ENCODE peak calls at places on chromosomes 6 and 20, in five cellular contexts. One of them, this sample, is unnamed.

GRCh38 chr6:150463852-150464251 is 95.0 kb downstream of the IYD start:
- DNase-seq in A549: no peak
- DNase-seq in IMR-90: no peak
- DNase-seq in esophagus squamous epithelium: no peak
- DNase-seq in body of pancreas: no peak
- DNase-seq in this sample: no peak

GRCh38 chr6:33785766-33786165 is 3.2 kb downstream of the LEMD2 start:
- DNase-seq in A549: no peak
- DNase-seq in IMR-90: peak
- DNase-seq in esophagus squamous epithelium: no peak
- DNase-seq in body of pancreas: no peak
- DNase-seq in this sample: no peak

GRCh38 chr6:30813623-30814136 is 69.3 kb upstream of the IER3 start:
- DNase-seq in A549: no peak
- DNase-seq in IMR-90: no peak
- DNase-seq in esophagus squamous epithelium: no peak
- DNase-seq in body of pancreas: no peak
- DNase-seq in this sample: no peak

GRCh38 chr6:16576391-16577368 is 184.6 kb downstream of the ATXN1 start:
- DNase-seq in A549: no peak
- DNase-seq in IMR-90: no peak
- DNase-seq in esophagus squamous epithelium: no peak
- DNase-seq in body of pancreas: no peak
- DNase-seq in this sample: no peak

GRCh38 chr6:111971866-111972532 is 81.9 kb upstream of the CCN6 start:
- DNase-seq in A549: no peak
- DNase-seq in IMR-90: peak
- DNase-seq in esophagus squamous epithelium: no peak
- DNase-seq in body of pancreas: no peak
- DNase-seq in this sample: no peak

GRCh38 chr20:4956200-4956810 is 45.0 kb downstream of the SLC23A2 start:
- DNase-seq in A549: peak
- DNase-seq in IMR-90: peak
- DNase-seq in esophagus squamous epithelium: no peak
- DNase-seq in body of pancreas: no peak
- DNase-seq in this sample: no peak

GRCh38 chr20:47576516-47577033 is 74.9 kb downstream of the NCOA3 start:
- DNase-seq in A549: peak
- DNase-seq in IMR-90: peak
- DNase-seq in esophagus squamous epithelium: no peak
- DNase-seq in body of pancreas: peak
- DNase-seq in this sample: peak

GRCh38 chr20:2698186-2698817 is 5.7 kb downstream of the EBF4 start:
- DNase-seq in A549: no peak
- DNase-seq in IMR-90: no peak
- DNase-seq in esophagus squamous epithelium: no peak
- DNase-seq in body of pancreas: no peak
- DNase-seq in this sample: no peak

GRCh38 chr6:30282522-30282921 is 44.2 kb upstream of the TRIM39 start:
- DNase-seq in A549: no peak
- DNase-seq in IMR-90: no peak
- DNase-seq in esophagus squamous epithelium: no peak
- DNase-seq in body of pancreas: no peak
- DNase-seq in this sample: no peak

GRCh38 chr6:1872649-1873131 is 263.0 kb downstream of the FOXC1 start:
- DNase-seq in A549: no peak
- DNase-seq in IMR-90: peak
- DNase-seq in esophagus squamous epithelium: no peak
- DNase-seq in body of pancreas: peak
- DNase-seq in this sample: no peak

GRCh38 chr20:11001767-11002540 is 328.2 kb upstream of the JAG1 start:
- DNase-seq in A549: peak
- DNase-seq in IMR-90: peak
- DNase-seq in esophagus squamous epithelium: peak
- DNase-seq in body of pancreas: no peak
- DNase-seq in this sample: no peak

GRCh38 chr6:148177589-148178233 is 164.9 kb upstream of the SASH1 start:
- DNase-seq in A549: peak
- DNase-seq in IMR-90: peak
- DNase-seq in esophagus squamous epithelium: no peak
- DNase-seq in body of pancreas: peak
- DNase-seq in this sample: peak

GRCh38 chr20:38985603-38986170 is 23.5 kb downstream of the DHX35 start:
- DNase-seq in A549: no peak
- DNase-seq in IMR-90: peak
- DNase-seq in esophagus squamous epithelium: no peak
- DNase-seq in body of pancreas: no peak
- DNase-seq in this sample: no peak

GRCh38 chr6:154232013-154232920 is 124.3 kb downstream of the IPCEF1 start:
- DNase-seq in A549: no peak
- DNase-seq in IMR-90: peak
- DNase-seq in esophagus squamous epithelium: no peak
- DNase-seq in body of pancreas: no peak
- DNase-seq in this sample: no peak

GRCh38 chr6:107805504-107805903 is 18.6 kb downstream of the SCML4 start:
- DNase-seq in A549: no peak
- DNase-seq in IMR-90: no peak
- DNase-seq in esophagus squamous epithelium: no peak
- DNase-seq in body of pancreas: no peak
- DNase-seq in this sample: no peak

GRCh38 chr6:3456794-3457709 is at the start of gene SLC22A23:
- DNase-seq in A549: peak
- DNase-seq in IMR-90: no peak
- DNase-seq in esophagus squamous epithelium: no peak
- DNase-seq in body of pancreas: peak
- DNase-seq in this sample: peak

GRCh38 chr6:170228581-170229310 is 62.1 kb downstream of the DLL1 start:
- DNase-seq in A549: no peak
- DNase-seq in IMR-90: no peak
- DNase-seq in esophagus squamous epithelium: no peak
- DNase-seq in body of pancreas: no peak
- DNase-seq in this sample: no peak

GRCh38 chr6:43459535-43459934 is 4.2 kb upstream of the DLK2 start:
- DNase-seq in A549: no peak
- DNase-seq in IMR-90: no peak
- DNase-seq in esophagus squamous epithelium: no peak
- DNase-seq in body of pancreas: no peak
- DNase-seq in this sample: no peak

GRCh38 chr6:68239034-68239433 is 396.0 kb upstream of the ADGRB3 start:
- DNase-seq in A549: no peak
- DNase-seq in IMR-90: no peak
- DNase-seq in esophagus squamous epithelium: no peak
- DNase-seq in body of pancreas: no peak
- DNase-seq in this sample: no peak

GRCh38 chr6:32785781-32786533 is 22.6 kb upstream of the HLA-DQB2 start:
- DNase-seq in A549: peak
- DNase-seq in IMR-90: peak
- DNase-seq in esophagus squamous epithelium: no peak
- DNase-seq in body of pancreas: peak
- DNase-seq in this sample: no peak

GRCh38 chr6:167906899-167907298 is 80.2 kb downstream of the AFDN start:
- DNase-seq in A549: no peak
- DNase-seq in IMR-90: no peak
- DNase-seq in esophagus squamous epithelium: no peak
- DNase-seq in body of pancreas: peak
- DNase-seq in this sample: peak

GRCh38 chr20:38337561-38338140 is 8.6 kb upstream of the LBP start:
- DNase-seq in A549: peak
- DNase-seq in IMR-90: no peak
- DNase-seq in esophagus squamous epithelium: no peak
- DNase-seq in body of pancreas: no peak
- DNase-seq in this sample: no peak

GRCh38 chr6:168206681-168207274 is 112.8 kb downstream of the DACT2 start:
- DNase-seq in A549: no peak
- DNase-seq in IMR-90: no peak
- DNase-seq in esophagus squamous epithelium: no peak
- DNase-seq in body of pancreas: peak
- DNase-seq in this sample: no peak

GRCh38 chr20:8155848-8156602 is 24.0 kb downstream of the PLCB1 start:
- DNase-seq in A549: no peak
- DNase-seq in IMR-90: peak
- DNase-seq in esophagus squamous epithelium: no peak
- DNase-seq in body of pancreas: no peak
- DNase-seq in this sample: no peak

GRCh38 chr6:159837141-159837490 is 37.0 kb downstream of the PNLDC1 start:
- DNase-seq in A549: no peak
- DNase-seq in IMR-90: no peak
- DNase-seq in esophagus squamous epithelium: no peak
- DNase-seq in body of pancreas: no peak
- DNase-seq in this sample: no peak

GRCh38 chr20:313402-313801 is 11.9 kb upstream of the SOX12 start:
- DNase-seq in A549: no peak
- DNase-seq in IMR-90: no peak
- DNase-seq in esophagus squamous epithelium: no peak
- DNase-seq in body of pancreas: no peak
- DNase-seq in this sample: no peak

GRCh38 chr6:139932671-139933070 is 558.2 kb upstream of the CITED2 start:
- DNase-seq in A549: no peak
- DNase-seq in IMR-90: no peak
- DNase-seq in esophagus squamous epithelium: no peak
- DNase-seq in body of pancreas: no peak
- DNase-seq in this sample: no peak

GRCh38 chr6:151216812-151217211 is 23.0 kb upstream of the AKAP12 start:
- DNase-seq in A549: no peak
- DNase-seq in IMR-90: no peak
- DNase-seq in esophagus squamous epithelium: no peak
- DNase-seq in body of pancreas: no peak
- DNase-seq in this sample: no peak

GRCh38 chr20:63280929-63281545 is 8.4 kb downstream of the ARFGAP1 start:
- DNase-seq in A549: peak
- DNase-seq in IMR-90: no peak
- DNase-seq in esophagus squamous epithelium: no peak
- DNase-seq in body of pancreas: no peak
- DNase-seq in this sample: no peak

GRCh38 chr20:49508435-49509199 is 26.1 kb upstream of the KCNB1 start:
- DNase-seq in A549: peak
- DNase-seq in IMR-90: peak
- DNase-seq in esophagus squamous epithelium: no peak
- DNase-seq in body of pancreas: no peak
- DNase-seq in this sample: no peak

GRCh38 chr20:17688965-17689364 is 6.9 kb upstream of the RRBP1 start:
- DNase-seq in A549: no peak
- DNase-seq in IMR-90: peak
- DNase-seq in esophagus squamous epithelium: no peak
- DNase-seq in body of pancreas: peak
- DNase-seq in this sample: no peak

GRCh38 chr6:154261688-154262397 is 94.8 kb downstream of the IPCEF1 start:
- DNase-seq in A549: no peak
- DNase-seq in IMR-90: no peak
- DNase-seq in esophagus squamous epithelium: no peak
- DNase-seq in body of pancreas: no peak
- DNase-seq in this sample: no peak

GRCh38 chr20:50146732-50147662 is 6.5 kb downstream of the PEDS1 start:
- DNase-seq in A549: no peak
- DNase-seq in IMR-90: peak
- DNase-seq in esophagus squamous epithelium: no peak
- DNase-seq in body of pancreas: peak
- DNase-seq in this sample: peak

GRCh38 chr20:54067606-54068174 is 2.7 kb downstream of the BCAS1 start:
- DNase-seq in A549: peak
- DNase-seq in IMR-90: no peak
- DNase-seq in esophagus squamous epithelium: no peak
- DNase-seq in body of pancreas: peak
- DNase-seq in this sample: no peak
- TF ChIP-seq POLR2A in A549: no peak
- TF ChIP-seq POLR2A in IMR-90: no peak
- TF ChIP-seq POLR2A in esophagus squamous epithelium: no peak
- TF ChIP-seq POLR2A in body of pancreas: peak
- TF ChIP-seq POLR2A in this sample: no peak

GRCh38 chr20:37243937-37244571 is 17.6 kb downstream of the GHRH start:
- DNase-seq in A549: no peak
- DNase-seq in IMR-90: no peak
- DNase-seq in esophagus squamous epithelium: no peak
- DNase-seq in body of pancreas: peak
- DNase-seq in this sample: no peak
- TF ChIP-seq POLR2A in A549: no peak
- TF ChIP-seq POLR2A in IMR-90: no peak
- TF ChIP-seq POLR2A in esophagus squamous epithelium: no peak
- TF ChIP-seq POLR2A in body of pancreas: no peak
- TF ChIP-seq POLR2A in this sample: no peak

DNA sequence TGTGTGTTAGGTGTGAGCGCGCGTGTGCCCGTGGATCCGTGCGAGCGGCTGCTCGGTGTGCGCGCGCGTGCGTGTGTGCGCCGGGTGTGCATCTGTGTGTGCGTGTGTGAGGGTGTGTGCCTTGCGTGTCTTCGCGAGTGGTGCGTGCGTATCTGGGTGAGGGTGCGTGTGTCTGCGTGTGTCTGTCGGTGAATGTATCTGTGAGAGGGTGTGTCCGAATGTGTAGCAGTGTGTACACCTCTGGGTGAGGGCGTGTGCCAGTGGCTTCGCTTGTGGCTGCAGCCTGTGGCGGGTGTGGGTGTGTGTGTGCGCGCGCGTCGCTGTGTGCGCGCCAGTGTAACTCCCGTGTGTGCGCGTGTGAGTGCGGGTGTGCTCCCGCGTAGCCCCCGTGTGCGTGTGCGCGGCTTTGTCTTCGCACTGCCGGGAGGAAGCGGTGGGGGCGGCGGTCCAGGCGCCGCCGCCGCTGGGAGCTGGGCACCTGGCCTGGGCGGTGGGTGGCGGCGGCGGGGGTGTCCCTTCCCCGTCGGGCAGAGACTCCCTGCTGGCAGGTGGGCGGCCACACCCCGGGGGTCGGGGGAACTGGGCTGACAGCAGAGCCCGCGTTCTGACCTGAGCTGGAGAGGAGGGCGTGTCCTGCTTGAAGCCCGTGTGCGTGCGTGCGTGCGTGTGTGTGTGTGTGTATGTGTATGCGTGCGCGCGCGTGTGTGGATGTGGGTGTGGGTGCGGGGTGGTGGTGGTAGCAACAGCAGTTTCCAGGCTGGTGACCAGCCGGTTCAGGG is 61.3 kb upstream of the EPB41L1 start:
- DNase-seq in A549: no peak
- DNase-seq in IMR-90: no peak
- DNase-seq in esophagus squamous epithelium: peak
- DNase-seq in body of pancreas: peak
- DNase-seq in this sample: peak
- TF ChIP-seq POLR2A in A549: peak
- TF ChIP-seq POLR2A in IMR-90: no peak
- TF ChIP-seq POLR2A in esophagus squamous epithelium: no peak
- TF ChIP-seq POLR2A in body of pancreas: no peak
- TF ChIP-seq POLR2A in this sample: no peak

GRCh38 chr6:12012566-12013367 is 655 bp downstream of the HIVEP1 start:
- DNase-seq in A549: peak
- DNase-seq in IMR-90: peak
- DNase-seq in esophagus squamous epithelium: no peak
- DNase-seq in body of pancreas: peak
- DNase-seq in this sample: peak

GRCh38 chr6:12010635-12011275 is 1.4 kb upstream of the HIVEP1 start:
- DNase-seq in A549: peak
- DNase-seq in IMR-90: no peak
- DNase-seq in esophagus squamous epithelium: peak
- DNase-seq in body of pancreas: peak
- DNase-seq in this sample: peak

GRCh38 chr6:12012231-12012565 is at the start of gene HIVEP1:
- DNase-seq in A549: no peak
- DNase-seq in IMR-90: no peak
- DNase-seq in esophagus squamous epithelium: no peak
- DNase-seq in body of pancreas: peak
- DNase-seq in this sample: no peak

GRCh38 chr6:12009904-12010634 is 2.0 kb upstream of the HIVEP1 start:
- DNase-seq in A549: no peak
- DNase-seq in IMR-90: peak
- DNase-seq in esophagus squamous epithelium: no peak
- DNase-seq in body of pancreas: no peak
- DNase-seq in this sample: no peak

GRCh38 chr6:12011276-12012112 is 618 bp upstream of the HIVEP1 start:
- DNase-seq in A549: peak
- DNase-seq in IMR-90: peak
- DNase-seq in esophagus squamous epithelium: peak
- DNase-seq in body of pancreas: peak
- DNase-seq in this sample: peak
- TF ChIP-seq POLR2A in A549: no peak
- TF ChIP-seq POLR2A in IMR-90: peak
- TF ChIP-seq POLR2A in esophagus squamous epithelium: no peak
- TF ChIP-seq POLR2A in body of pancreas: peak
- TF ChIP-seq POLR2A in this sample: no peak